ENCODE peak calls at places on chromosomes 11 and 22, in nine cellular contexts. One of them, this sample, is unnamed.
A peak's percentile ranks its signal among the peaks of the same experiment; 100 is the strongest.

GRCh38 chr22:17260950-17261349 is 41.7 kb upstream of the ADA2 start:
- DNase-seq in colonic mucosa: no peak
- DNase-seq in HepG2: no peak
- DNase-seq in H9: peak; percentile 78
- DNase-seq in neuronal stem cell: no peak
- DNase-seq in PC-3: no peak
- DNase-seq in GM12878: no peak
- DNase-seq in HCT116: no peak
- DNase-seq in mesenchymal stem cell: no peak
- DNase-seq in this sample: no peak

GRCh38 chr11:29024386-29024785 is 916.2 kb downstream of the METTL15 start:
- DNase-seq in colonic mucosa: no peak
- DNase-seq in HepG2: no peak
- DNase-seq in H9: no peak
- DNase-seq in neuronal stem cell: no peak
- DNase-seq in PC-3: no peak
- DNase-seq in GM12878: no peak
- DNase-seq in HCT116: no peak
- DNase-seq in mesenchymal stem cell: no peak
- DNase-seq in this sample: no peak

GRCh38 chr11:44136176-44136945 is 40.9 kb downstream of the EXT2 start:
- DNase-seq in colonic mucosa: no peak
- DNase-seq in HepG2: no peak
- DNase-seq in H9: no peak
- DNase-seq in neuronal stem cell: no peak
- DNase-seq in PC-3: no peak
- DNase-seq in GM12878: no peak
- DNase-seq in HCT116: no peak
- DNase-seq in mesenchymal stem cell: no peak
- DNase-seq in this sample: no peak

GRCh38 chr11:86245369-86246292 is 1.1 kb downstream of the EED start:
- DNase-seq in colonic mucosa: peak; percentile 44
- DNase-seq in HepG2: peak; percentile 23
- DNase-seq in H9: peak; percentile 38
- DNase-seq in neuronal stem cell: peak; percentile 17
- DNase-seq in PC-3: no peak
- DNase-seq in GM12878: no peak
- DNase-seq in HCT116: no peak
- DNase-seq in mesenchymal stem cell: peak; percentile 42
- DNase-seq in this sample: no peak

GRCh38 chr11:32949739-32950138 is 57.1 kb downstream of the QSER1 start:
- DNase-seq in colonic mucosa: no peak
- DNase-seq in HepG2: no peak
- DNase-seq in H9: no peak
- DNase-seq in neuronal stem cell: no peak
- DNase-seq in PC-3: no peak
- DNase-seq in GM12878: no peak
- DNase-seq in HCT116: no peak
- DNase-seq in mesenchymal stem cell: no peak
- DNase-seq in this sample: no peak

GRCh38 chr11:32225491-32226285 is 134.8 kb downstream of the RCN1 start:
- DNase-seq in colonic mucosa: no peak
- DNase-seq in HepG2: no peak
- DNase-seq in H9: no peak
- DNase-seq in neuronal stem cell: no peak
- DNase-seq in PC-3: no peak
- DNase-seq in GM12878: no peak
- DNase-seq in HCT116: no peak
- DNase-seq in mesenchymal stem cell: no peak
- DNase-seq in this sample: no peak

GRCh38 chr22:27919943-27920755 is 1.1 kb upstream of the PITPNB start:
- DNase-seq in colonic mucosa: peak; percentile 36
- DNase-seq in HepG2: peak; percentile 55
- DNase-seq in H9: peak; percentile 60
- DNase-seq in neuronal stem cell: peak; percentile 54
- DNase-seq in PC-3: peak; percentile 9
- DNase-seq in GM12878: no peak
- DNase-seq in HCT116: no peak
- DNase-seq in mesenchymal stem cell: peak; percentile 85
- DNase-seq in this sample: no peak

GRCh38 chr11:26442131-26442530 is 110.2 kb downstream of the ANO3 start:
- DNase-seq in colonic mucosa: no peak
- DNase-seq in HepG2: no peak
- DNase-seq in H9: no peak
- DNase-seq in neuronal stem cell: no peak
- DNase-seq in PC-3: peak; percentile 28
- DNase-seq in GM12878: no peak
- DNase-seq in HCT116: no peak
- DNase-seq in mesenchymal stem cell: peak; percentile 37
- DNase-seq in this sample: no peak

GRCh38 chr11:17476317-17477083 is at the start of gene ABCC8:
- DNase-seq in colonic mucosa: no peak
- DNase-seq in HepG2: no peak
- DNase-seq in H9: peak; percentile 55
- DNase-seq in neuronal stem cell: no peak
- DNase-seq in PC-3: no peak
- DNase-seq in GM12878: no peak
- DNase-seq in HCT116: no peak
- DNase-seq in mesenchymal stem cell: no peak
- DNase-seq in this sample: no peak

GRCh38 chr11:113201055-113201818 is 113.1 kb upstream of the TTC12 start:
- DNase-seq in colonic mucosa: no peak
- DNase-seq in HepG2: no peak
- DNase-seq in H9: peak; percentile 36
- DNase-seq in neuronal stem cell: peak; percentile 41
- DNase-seq in PC-3: no peak
- DNase-seq in GM12878: no peak
- DNase-seq in HCT116: no peak
- DNase-seq in mesenchymal stem cell: no peak
- DNase-seq in this sample: no peak

GRCh38 chr11:64851831-64852337 is 7.4 kb upstream of the CDC42BPG start:
- DNase-seq in colonic mucosa: no peak
- DNase-seq in HepG2: no peak
- DNase-seq in H9: no peak
- DNase-seq in neuronal stem cell: no peak
- DNase-seq in PC-3: no peak
- DNase-seq in GM12878: no peak
- DNase-seq in HCT116: no peak
- DNase-seq in mesenchymal stem cell: no peak
- DNase-seq in this sample: peak; percentile 73

GRCh38 chr11:64868904-64869570 is 9.4 kb downstream of the EHD1 start:
- DNase-seq in colonic mucosa: no peak
- DNase-seq in HepG2: no peak
- DNase-seq in H9: no peak
- DNase-seq in neuronal stem cell: no peak
- DNase-seq in PC-3: peak; percentile 97
- DNase-seq in GM12878: no peak
- DNase-seq in HCT116: no peak
- DNase-seq in mesenchymal stem cell: peak; percentile 95
- DNase-seq in this sample: no peak

GRCh38 chr22:49929553-49929979 is 11.1 kb downstream of the CRELD2 start:
- DNase-seq in colonic mucosa: peak; percentile 63
- DNase-seq in HepG2: no peak
- DNase-seq in H9: peak; percentile 74
- DNase-seq in neuronal stem cell: peak; percentile 69
- DNase-seq in PC-3: peak; percentile 62
- DNase-seq in GM12878: no peak
- DNase-seq in HCT116: no peak
- DNase-seq in mesenchymal stem cell: no peak
- DNase-seq in this sample: no peak

GRCh38 chr11:133952199-133953190 is 4.3 kb downstream of the IGSF9B start:
- DNase-seq in colonic mucosa: no peak
- DNase-seq in HepG2: no peak
- DNase-seq in H9: no peak
- DNase-seq in neuronal stem cell: no peak
- DNase-seq in PC-3: no peak
- DNase-seq in GM12878: no peak
- DNase-seq in HCT116: no peak
- DNase-seq in mesenchymal stem cell: no peak
- DNase-seq in this sample: no peak

GRCh38 chr22:49042066-49042465 is 785.6 kb downstream of the BRD1 start:
- DNase-seq in colonic mucosa: no peak
- DNase-seq in HepG2: no peak
- DNase-seq in H9: no peak
- DNase-seq in neuronal stem cell: no peak
- DNase-seq in PC-3: no peak
- DNase-seq in GM12878: no peak
- DNase-seq in HCT116: no peak
- DNase-seq in mesenchymal stem cell: no peak
- DNase-seq in this sample: no peak

GRCh38 chr11:47183031-47183856 is 3.0 kb downstream of the PACSIN3 start:
- DNase-seq in colonic mucosa: no peak
- DNase-seq in HepG2: no peak
- DNase-seq in H9: no peak
- DNase-seq in neuronal stem cell: no peak
- DNase-seq in PC-3: no peak
- DNase-seq in GM12878: no peak
- DNase-seq in HCT116: no peak
- DNase-seq in mesenchymal stem cell: no peak
- DNase-seq in this sample: no peak
- H3K9ac ChIP-seq in colonic mucosa: no peak overlapping the region
- H3K9ac ChIP-seq in HepG2: peak overlapping the region; percentile 29
- H3K9ac ChIP-seq in H9: no peak overlapping the region
- H3K9ac ChIP-seq in neuronal stem cell: no peak overlapping the region
- H3K9ac ChIP-seq in PC-3: no peak overlapping the region
- H3K9ac ChIP-seq in GM12878: no peak overlapping the region
- H3K9ac ChIP-seq in HCT116: no peak overlapping the region
- H3K9ac ChIP-seq in mesenchymal stem cell: no peak overlapping the region
- H3K9ac ChIP-seq in this sample: no peak overlapping the region

GRCh38 chr11:10622957-10623787 is 54.7 kb upstream of the LYVE1 start:
- DNase-seq in colonic mucosa: no peak
- DNase-seq in HepG2: no peak
- DNase-seq in H9: no peak
- DNase-seq in neuronal stem cell: no peak
- DNase-seq in PC-3: peak; percentile 37
- DNase-seq in GM12878: no peak
- DNase-seq in HCT116: no peak
- DNase-seq in mesenchymal stem cell: no peak
- DNase-seq in this sample: no peak

GRCh38 chr11:10627306-10627705 is 58.8 kb upstream of the LYVE1 start:
- DNase-seq in colonic mucosa: no peak
- DNase-seq in HepG2: no peak
- DNase-seq in H9: no peak
- DNase-seq in neuronal stem cell: no peak
- DNase-seq in PC-3: no peak
- DNase-seq in GM12878: no peak
- DNase-seq in HCT116: no peak
- DNase-seq in mesenchymal stem cell: no peak
- DNase-seq in this sample: no peak

GRCh38 chr11:10623797-10624761 is 55.6 kb upstream of the LYVE1 start:
- DNase-seq in colonic mucosa: no peak
- DNase-seq in HepG2: peak; percentile 37
- DNase-seq in H9: peak; percentile 72
- DNase-seq in neuronal stem cell: no peak
- DNase-seq in PC-3: peak; percentile 47
- DNase-seq in GM12878: no peak
- DNase-seq in HCT116: peak; percentile 43
- DNase-seq in mesenchymal stem cell: peak; percentile 38
- DNase-seq in this sample: no peak

GRCh38 chr11:10625982-10626311 is 57.5 kb upstream of the LYVE1 start:
- DNase-seq in colonic mucosa: no peak
- DNase-seq in HepG2: no peak
- DNase-seq in H9: no peak
- DNase-seq in neuronal stem cell: no peak
- DNase-seq in PC-3: no peak
- DNase-seq in GM12878: no peak
- DNase-seq in HCT116: no peak
- DNase-seq in mesenchymal stem cell: no peak
- DNase-seq in this sample: no peak

GRCh38 chr11:10625281-10625981 is 57.0 kb upstream of the LYVE1 start:
- DNase-seq in colonic mucosa: no peak
- DNase-seq in HepG2: no peak
- DNase-seq in H9: no peak
- DNase-seq in neuronal stem cell: no peak
- DNase-seq in PC-3: no peak
- DNase-seq in GM12878: no peak
- DNase-seq in HCT116: no peak
- DNase-seq in mesenchymal stem cell: no peak
- DNase-seq in this sample: no peak
- H3K27ac ChIP-seq in colonic mucosa: no peak overlapping the region
- H3K27ac ChIP-seq in HepG2: no peak overlapping the region
- H3K27ac ChIP-seq in H9: no peak overlapping the region
- H3K27ac ChIP-seq in neuronal stem cell: no peak overlapping the region
- H3K27ac ChIP-seq in PC-3: no peak overlapping the region
- H3K27ac ChIP-seq in GM12878: no peak overlapping the region
- H3K27ac ChIP-seq in HCT116: peak overlapping the region; percentile 65
- H3K27ac ChIP-seq in mesenchymal stem cell: no peak overlapping the region
- H3K27ac ChIP-seq in this sample: no peak overlapping the region

GRCh38 chr11:66727883-66728759 is 895 bp downstream of the SPTBN2 start:
- DNase-seq in colonic mucosa: no peak
- DNase-seq in HepG2: no peak
- DNase-seq in H9: no peak
- DNase-seq in neuronal stem cell: no peak
- DNase-seq in PC-3: no peak
- DNase-seq in GM12878: no peak
- DNase-seq in HCT116: no peak
- DNase-seq in mesenchymal stem cell: no peak
- DNase-seq in this sample: no peak
- H3K9ac ChIP-seq in colonic mucosa: peak overlapping the region; percentile 29
- H3K9ac ChIP-seq in HepG2: no peak overlapping the region
- H3K9ac ChIP-seq in H9: no peak overlapping the region
- H3K9ac ChIP-seq in neuronal stem cell: peak overlapping the region; percentile 86
- H3K9ac ChIP-seq in PC-3: peak overlapping the region; percentile 69
- H3K9ac ChIP-seq in GM12878: no peak overlapping the region
- H3K9ac ChIP-seq in HCT116: peak overlapping the region; percentile 64
- H3K9ac ChIP-seq in mesenchymal stem cell: peak overlapping the region; percentile 36
- H3K9ac ChIP-seq in this sample: peak overlapping the region; percentile 64

GRCh38 chr11:70568504-70569172 is 170.3 kb downstream of the CTTN start:
- DNase-seq in colonic mucosa: peak; percentile 71
- DNase-seq in HepG2: no peak
- DNase-seq in H9: peak; percentile 86
- DNase-seq in neuronal stem cell: no peak
- DNase-seq in PC-3: no peak
- DNase-seq in GM12878: no peak
- DNase-seq in HCT116: no peak
- DNase-seq in mesenchymal stem cell: peak; percentile 63
- DNase-seq in this sample: peak; percentile 78

GRCh38 chr11:70569996-70570692 is 171.8 kb downstream of the CTTN start:
- DNase-seq in colonic mucosa: no peak
- DNase-seq in HepG2: no peak
- DNase-seq in H9: no peak
- DNase-seq in neuronal stem cell: no peak
- DNase-seq in PC-3: no peak
- DNase-seq in GM12878: no peak
- DNase-seq in HCT116: no peak
- DNase-seq in mesenchymal stem cell: no peak
- DNase-seq in this sample: peak; percentile 57

GRCh38 chr11:70569173-70569890 is 171.0 kb downstream of the CTTN start:
- DNase-seq in colonic mucosa: no peak
- DNase-seq in HepG2: no peak
- DNase-seq in H9: no peak
- DNase-seq in neuronal stem cell: no peak
- DNase-seq in PC-3: no peak
- DNase-seq in GM12878: no peak
- DNase-seq in HCT116: no peak
- DNase-seq in mesenchymal stem cell: no peak
- DNase-seq in this sample: peak; percentile 70

GRCh38 chr11:70566768-70567530 is 168.6 kb downstream of the CTTN start:
- DNase-seq in colonic mucosa: no peak
- DNase-seq in HepG2: no peak
- DNase-seq in H9: no peak
- DNase-seq in neuronal stem cell: no peak
- DNase-seq in PC-3: no peak
- DNase-seq in GM12878: no peak
- DNase-seq in HCT116: no peak
- DNase-seq in mesenchymal stem cell: no peak
- DNase-seq in this sample: peak; percentile 21

GRCh38 chr11:70567680-70568503 is 169.6 kb downstream of the CTTN start:
- DNase-seq in colonic mucosa: peak; percentile 78
- DNase-seq in HepG2: no peak
- DNase-seq in H9: peak; percentile 60
- DNase-seq in neuronal stem cell: no peak
- DNase-seq in PC-3: no peak
- DNase-seq in GM12878: no peak
- DNase-seq in HCT116: no peak
- DNase-seq in mesenchymal stem cell: peak; percentile 54
- DNase-seq in this sample: peak; percentile 80
- H3K27ac ChIP-seq in colonic mucosa: peak overlapping the region; percentile 69
- H3K27ac ChIP-seq in HepG2: no peak overlapping the region
- H3K27ac ChIP-seq in H9: no peak overlapping the region
- H3K27ac ChIP-seq in neuronal stem cell: no peak overlapping the region
- H3K27ac ChIP-seq in PC-3: no peak overlapping the region
- H3K27ac ChIP-seq in GM12878: no peak overlapping the region
- H3K27ac ChIP-seq in HCT116: peak overlapping the region; percentile 55
- H3K27ac ChIP-seq in mesenchymal stem cell: no peak overlapping the region
- H3K27ac ChIP-seq in this sample: peak overlapping the region; percentile 47

This sample was measured in kidney.